ENCODE peak calls at places on chromosomes 1 and 21, in six cellular contexts. R, Y, Q, T, M and V are unnamed samples.

GRCh38 chr1:219801433-219801832 is 126.9 kb downstream of the SLC30A10 start:
- DNase-seq in R (no peak), Y (no peak), Q (no peak), T (no peak), M (no peak), V (no peak)

GRCh38 chr21:36111238-36111637 is 23.6 kb upstream of the CBR3 start:
- DNase-seq in R (no peak), Y (no peak), Q (no peak), T (no peak), M (no peak), V (no peak)

GRCh38 chr1:237042892-237043576 is 1.1 kb downstream of the RYR2 start:
- DNase-seq in R (no peak), Y (no peak), Q (no peak), T (no peak), M (no peak), V (no peak)

GRCh38 chr1:193355179-193355578 is 168.8 kb upstream of the B3GALT2 start:
- DNase-seq in R (no peak), Y (no peak), Q (no peak), T (no peak), M (peak), V (no peak)

GRCh38 chr1:244254467-244254866 is 197.2 kb downstream of the ADSS2 start:
- DNase-seq in R (no peak), Y (no peak), Q (no peak), T (no peak), M (peak), V (no peak)

GRCh38 chr1:234956821-234957329 is 171.8 kb downstream of the TOMM20 start:
- DNase-seq in R (no peak), Y (no peak), Q (no peak), T (no peak), M (no peak), V (no peak)

GRCh38 chr1:36155560-36156328 is at the start of gene MAP7D1:
- DNase-seq in R (peak), Y (peak), Q (peak), T (peak), M (peak), V (peak)

GRCh38 chr1:75130865-75131592 is 3.2 kb upstream of the LHX8 start:
- DNase-seq in R (no peak), Y (no peak), Q (no peak), T (no peak), M (no peak), V (no peak)

GRCh38 chr1:66084442-66084841 is 291.7 kb downstream of the PDE4B start:
- DNase-seq in R (no peak), Y (no peak), Q (no peak), T (no peak), M (no peak), V (no peak)